ENCODE peak calls at places on chromosomes 12 and 14, in eight cellular contexts. P is left ventricle myocardium inferior; I is Caco-2; O is CD8-positive, alpha-beta T cell; M is mammary epithelial cell; F is fibroblast of lung; Q is GM23338; V is psoas muscle. U is an unnamed sample.

GRCh38 chr14:94050231-94050880 is 24.2 kb downstream of the OTUB2 start:
- DNase-seq in I (no peak), F (no peak), Q (no peak), P (peak; percentile 81), V (peak; percentile 79), O (no peak), M (no peak), U (no peak)

GRCh38 chr14:98782062-98782461 is 489.9 kb downstream of the BCL11B start:
- DNase-seq in P (no peak), M (no peak), O (no peak), Q (no peak), V (no peak), I (no peak), F (no peak), U (no peak)

GRCh38 chr12:71594214-71594948 is 69.3 kb downstream of the ZFC3H1 start:
- DNase-seq in I (no peak), M (no peak), V (no peak), F (peak; percentile 27), Q (no peak), O (no peak), P (no peak), U (no peak)

GRCh38 chr14:51726166-51726899 is 74.6 kb downstream of the FRMD6 start:
- DNase-seq in Q (no peak), M (no peak), O (no peak), V (no peak), F (peak; percentile 19), I (no peak), P (no peak), U (no peak)

GRCh38 chr12:29710104-29710503 is 73.6 kb downstream of the TMTC1 start:
- DNase-seq in O (no peak), M (no peak), P (peak; percentile 39), F (peak; percentile 53), Q (peak; percentile 70), I (no peak), V (peak; percentile 72), U (no peak)

GRCh38 chr14:22510527-22511110 is 78.4 kb downstream of the DAD1 start:
- DNase-seq in I (no peak), O (no peak), P (no peak), F (peak; percentile 52), V (no peak), Q (no peak), M (no peak), U (no peak)

GRCh38 chr12:65761301-65761700 is 63.0 kb upstream of the HMGA2 start:
- DNase-seq in O (no peak), P (no peak), F (no peak), M (no peak), V (no peak), I (no peak), Q (peak; percentile 94), U (no peak)

GRCh38 chr14:69528143-69528542 is 43.6 kb downstream of the PLEKHD1 start:
- DNase-seq in F (no peak), Q (no peak), P (no peak), O (no peak), M (no peak), V (no peak), I (no peak), U (no peak)

GRCh38 chr12:68614105-68614679 is 3.5 kb downstream of the RAP1B start:
- DNase-seq in F (no peak), V (no peak), P (no peak), I (no peak), Q (no peak), O (no peak), M (no peak), U (no peak)

GRCh38 chr12:94186461-94187237 is 38.3 kb downstream of the PLXNC1 start:
- DNase-seq in I (no peak), F (peak; percentile 77), V (peak; percentile 74), Q (peak; percentile 96), O (no peak), M (no peak), P (peak; percentile 53), U (peak; percentile 4)

GRCh38 chr14:60931206-60931605 is 49.7 kb downstream of the TRMT5 start:
- DNase-seq in F (no peak), O (no peak), I (no peak), P (no peak), M (no peak), V (peak; percentile 68), Q (no peak), U (no peak)

GRCh38 chr14:41607119-41607785 is 576 bp downstream of the LRFN5 start:
- DNase-seq in Q (peak; percentile 41), M (peak; percentile 16), F (peak; percentile 61), I (no peak), V (peak; percentile 30), O (no peak), P (no peak), U (no peak)

GRCh38 chr12:17579148-17580026 is 510.6 kb downstream of the RERGL start:
- DNase-seq in P (no peak), M (no peak), I (no peak), O (no peak), V (no peak), Q (peak; percentile 24), F (no peak), U (no peak)

GRCh38 chr14:83042858-83043257 is 1509.2 kb upstream of the SEL1L start:
- DNase-seq in V (no peak), O (no peak), M (no peak), Q (no peak), P (no peak), F (no peak), I (no peak), U (no peak)

GRCh38 chr12:52358575-52359350 is 8.5 kb downstream of the KRT85 start:
- DNase-seq in I (peak; percentile 3), O (peak; percentile 9), M (no peak), V (no peak), P (no peak), Q (no peak), F (no peak), U (no peak)

GRCh38 chr14:103629503-103630121 is 601 bp downstream of the KLC1 start:
- DNase-seq in O (peak; percentile 14), P (peak; percentile 70), V (peak; percentile 80), F (no peak), I (no peak), Q (peak; percentile 73), M (peak; percentile 26), U (no peak)

GRCh38 chr14:34931206-34931605 is 51.6 kb upstream of the SRP54 start:
- DNase-seq in P (no peak), M (peak; percentile 8), F (no peak), I (no peak), V (no peak), Q (peak; percentile 8), O (peak; percentile 9), U (no peak)
- H3K4me3 ChIP-seq in P (no peak overlapping the region), M (no peak overlapping the region), F (no peak overlapping the region), I (no peak overlapping the region), V (no peak overlapping the region), Q (no peak overlapping the region), O (peak overlapping the region; percentile 4), U (no peak overlapping the region)

GRCh38 chr14:74599946-74600345 is 12.1 kb downstream of the LTBP2 start:
- DNase-seq in O (no peak), Q (no peak), F (no peak), M (no peak), P (no peak), V (peak; percentile 48), I (no peak), U (no peak)
- H3K4me1 ChIP-seq in O (no peaks in the 10 kb centered on the region), Q (no peaks in the 10 kb centered on the region), F (peaks cover 60% of the 10 kb centered on the region), M (peaks cover 4% of the 10 kb centered on the region), P (peaks cover 52% of the 10 kb centered on the region), V (peaks cover 7% of the 10 kb centered on the region), I (peaks cover 13% of the 10 kb centered on the region), U (peaks cover 88% of the 10 kb centered on the region)

DNA sequence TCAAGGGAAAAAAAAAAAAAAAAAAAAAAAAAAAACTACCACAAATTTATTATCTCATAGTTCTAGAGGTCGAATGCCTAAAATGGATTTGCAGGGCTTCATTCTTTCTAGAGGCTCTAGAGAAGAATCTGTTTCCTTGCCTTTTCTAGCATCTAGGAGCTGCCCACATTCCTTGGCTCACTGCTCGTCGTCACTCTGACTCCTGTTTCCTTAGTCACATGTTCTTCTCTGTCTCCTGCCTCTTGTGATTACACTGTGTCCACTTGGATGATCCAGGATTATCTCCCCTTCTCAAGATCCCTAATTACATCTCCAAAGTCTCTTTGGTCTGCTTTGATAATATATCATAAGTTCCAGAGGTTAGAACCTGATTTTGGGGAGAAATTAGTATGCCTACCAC is 88.7 kb downstream of the HECTD1 start:
- DNase-seq in O (no peak), F (peak; percentile 10), Q (no peak), V (no peak), P (no peak), I (no peak), M (no peak), U (no peak)
- H3K36me3 ChIP-seq in O (peaks cover 59% of the 10 kb centered on the region), F (peaks cover 15% of the 10 kb centered on the region), Q (peaks cover 16% of the 10 kb centered on the region), V (peaks cover 100% of the 10 kb centered on the region), P (peaks cover 100% of the 10 kb centered on the region), I (peaks cover 5% of the 10 kb centered on the region), M (peaks cover 48% of the 10 kb centered on the region), U (peaks cover 54% of the 10 kb centered on the region)

GRCh38 chr12:46364300-46364696 is 8.3 kb downstream of the SLC38A2 start:
- DNase-seq in P (no peak), I (no peak), Q (no peak), V (no peak), M (no peak), F (no peak), O (no peak), U (no peak)
- H3K4me3 ChIP-seq in P (peak overlapping the region; percentile 10), I (no peak overlapping the region), Q (no peak overlapping the region), V (no peak overlapping the region), M (no peak overlapping the region), F (peak overlapping the region; percentile 64), O (no peak overlapping the region), U (no peak overlapping the region)

DNA sequence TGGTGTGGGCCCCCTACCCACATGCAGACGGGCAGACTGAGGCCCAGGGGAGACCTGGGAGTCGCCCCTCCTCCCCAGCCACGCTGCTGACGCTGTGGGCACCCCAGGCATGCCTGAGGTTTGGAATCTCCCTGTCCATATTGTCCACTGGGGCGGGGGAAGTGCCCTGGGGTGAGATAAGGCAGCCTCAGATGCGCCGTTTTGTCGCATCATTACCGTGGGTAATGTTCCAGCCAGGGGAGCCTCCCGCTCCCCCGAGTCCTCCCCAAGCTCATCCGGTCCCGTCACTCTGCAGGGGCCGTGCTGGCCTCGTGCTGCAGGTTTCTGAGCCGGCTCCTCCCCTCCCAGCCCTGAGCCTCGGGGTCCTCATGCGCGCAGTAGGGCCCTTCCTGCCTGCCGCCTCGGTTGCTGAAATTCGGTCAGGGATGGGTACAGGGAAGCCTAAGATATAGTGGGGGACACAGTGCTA is 11.4 kb downstream of the INF2 start:
- DNase-seq in Q (peak; percentile 56), V (no peak), O (no peak), F (no peak), I (no peak), P (no peak), M (no peak), U (no peak)
- H3K4me1 ChIP-seq in Q (peaks cover 8% of the 10 kb centered on the region), V (peaks cover 10% of the 10 kb centered on the region), O (peaks cover 7% of the 10 kb centered on the region), F (peaks cover 22% of the 10 kb centered on the region), I (peaks cover 11% of the 10 kb centered on the region), P (peaks cover 66% of the 10 kb centered on the region), M (peaks cover 26% of the 10 kb centered on the region), U (peaks cover 48% of the 10 kb centered on the region)